ENCODE peak calls at places on chromosomes 7 and 10, in five cellular contexts. V, G, J, R and N are unnamed samples.

GRCh38 chr7:101924171-101924570 is 106.7 kb downstream of the CUX1 start:
- DNase-seq in V (no peak), G (peak; percentile 74), J (no peak), R (no peak), N (no peak)

GRCh38 chr7:87456247-87456646 is 19.2 kb downstream of the ABCB4 start:
- DNase-seq in V (no peak), G (no peak), J (no peak), R (no peak), N (no peak)

GRCh38 chr7:32577421-32577820 is 82.1 kb downstream of the AVL9 start:
- DNase-seq in V (no peak), G (no peak), J (no peak), R (peak; percentile 59), N (no peak)

GRCh38 chr10:88467835-88468485 is 115.2 kb downstream of the RNLS start:
- DNase-seq in V (no peak), G (no peak), J (no peak), R (no peak), N (no peak)

GRCh38 chr7:45924283-45924682 is 3.2 kb upstream of the IGFBP3 start:
- DNase-seq in V (no peak), G (peak; percentile 84), J (no peak), R (no peak), N (peak; percentile 65)

GRCh38 chr7:4179616-4180380 is 502.3 kb upstream of the FOXK1 start:
- DNase-seq in V (no peak), G (no peak), J (no peak), R (no peak), N (no peak)

GRCh38 chr7:93475811-93476210 is 98.7 kb downstream of the CALCR start:
- DNase-seq in V (no peak), G (no peak), J (no peak), R (no peak), N (no peak)

GRCh38 chr10:91653214-91653875 is 20.5 kb upstream of the PPP1R3C start:
- DNase-seq in V (no peak), G (peak; percentile 71), J (no peak), R (no peak), N (peak; percentile 79)

GRCh38 chr7:128841171-128841690 is 11.0 kb downstream of the FLNC start:
- DNase-seq in V (no peak), G (no peak), J (no peak), R (no peak), N (no peak)

GRCh38 chr10:113047605-113047962 is 97.5 kb downstream of the TCF7L2 start:
- DNase-seq in V (no peak), G (peak; percentile 84), J (no peak), R (no peak), N (peak; percentile 66)

GRCh38 chr7:33712020-33712414 is 193.3 kb upstream of the BMPER start:
- DNase-seq in V (no peak), G (no peak), J (no peak), R (no peak), N (no peak)

GRCh38 chr10:125029584-125030242 is 87.8 kb downstream of the ZRANB1 start:
- DNase-seq in V (no peak), G (peak; percentile 62), J (no peak), R (no peak), N (peak; percentile 42)

DNA sequence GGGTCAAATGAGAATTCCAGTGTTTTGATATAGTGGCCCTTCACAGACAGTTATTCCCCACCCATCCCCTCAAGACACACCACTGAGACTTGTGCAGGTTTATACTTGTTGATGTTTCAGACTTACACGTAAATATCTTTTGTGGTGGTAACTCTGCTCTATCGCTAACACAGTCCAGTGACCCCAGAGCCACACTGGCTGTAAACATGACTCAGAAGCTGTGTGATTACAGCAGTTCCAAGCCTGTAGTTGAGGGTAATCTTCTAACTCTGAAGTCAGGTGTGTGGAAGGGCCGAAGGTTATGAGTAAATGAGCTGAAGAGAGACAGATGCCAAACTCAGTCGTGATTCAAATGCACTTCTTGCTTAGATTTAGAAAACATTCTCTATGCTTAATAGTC is 19.4 kb downstream of the NOBOX start:
- DNase-seq in V (no peak), G (peak; percentile 28), J (no peak), R (no peak), N (peak; percentile 68)
- H3K4me3 ChIP-seq in V (no peak overlapping the region), G (no peak overlapping the region), J (no peak overlapping the region), R (no peak overlapping the region), N (no peak overlapping the region)

GRCh38 chr10:2627969-2628368 is 439.4 kb upstream of the PFKP start:
- DNase-seq in V (no peak), G (no peak), J (no peak), R (no peak), N (no peak)

GRCh38 chr10:2633630-2634029 is 433.7 kb upstream of the PFKP start:
- DNase-seq in V (no peak), G (no peak), J (no peak), R (no peak), N (no peak)

DNA sequence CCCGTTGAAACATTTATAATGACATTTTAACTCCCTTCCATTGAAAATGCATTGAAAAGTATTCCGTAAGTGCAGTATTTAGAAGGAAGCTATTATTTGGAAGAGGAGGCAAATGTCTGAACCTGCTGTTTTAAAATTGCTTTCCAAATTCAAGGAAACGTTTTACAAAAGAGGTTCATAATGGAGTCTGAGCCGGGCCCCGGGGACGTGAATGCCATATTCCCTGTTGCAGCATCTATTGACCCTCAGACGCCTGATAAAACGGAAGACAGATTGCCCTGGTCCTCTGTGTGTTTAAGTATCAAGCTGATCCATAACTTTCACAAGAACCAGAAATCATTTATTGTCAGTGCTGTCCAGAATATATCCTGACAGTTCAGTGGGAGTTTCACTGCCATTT is 435.8 kb upstream of the PFKP start:
- DNase-seq in V (no peak), G (no peak), J (no peak), R (no peak), N (no peak)
- TF ChIP-seq CTCF in V (no peak), G (no peak), J (no peak), R (no peak), N (no peak)

GRCh38 chr7:137874390-137874789 is 27.6 kb upstream of the DGKI start:
- DNase-seq in V (no peak), G (peak; percentile 87), J (no peak), R (no peak), N (peak; percentile 96)
- H3K4me3 ChIP-seq in V (no peak overlapping the region), G (no peak overlapping the region), J (no peak overlapping the region), R (no peak overlapping the region), N (no peak overlapping the region)

GRCh38 chr7:49787980-49788379 is 14.5 kb downstream of the VWC2 start:
- DNase-seq in V (no peak), G (no peak), J (no peak), R (no peak), N (no peak)

GRCh38 chr7:49789736-49790135 is 16.3 kb downstream of the VWC2 start:
- DNase-seq in V (no peak), G (no peak), J (no peak), R (no peak), N (no peak)

GRCh38 chr7:49790209-49790608 is 16.8 kb downstream of the VWC2 start:
- DNase-seq in V (no peak), G (no peak), J (no peak), R (no peak), N (no peak)

GRCh38 chr7:49788455-49789059 is 15.1 kb downstream of the VWC2 start:
- DNase-seq in V (no peak), G (no peak), J (no peak), R (no peak), N (no peak)

GRCh38 chr7:49791089-49791741 is 17.8 kb downstream of the VWC2 start:
- DNase-seq in V (no peak), G (no peak), J (no peak), R (peak; percentile 22), N (no peak)
- TF ChIP-seq CTCF in V (no peak), G (no peak), J (peak; percentile 53), R (peak; percentile 53), N (no peak)

GRCh38 chr7:380226-380550 is 90.2 kb downstream of the FOXL3 start:
- DNase-seq in V (no peak), G (no peak), J (no peak), R (no peak), N (no peak)
- H3K4me3 ChIP-seq in V (peak overlapping the region; percentile 31), G (no peak overlapping the region), J (no peak overlapping the region), R (no peak overlapping the region), N (no peak overlapping the region)

DNA sequence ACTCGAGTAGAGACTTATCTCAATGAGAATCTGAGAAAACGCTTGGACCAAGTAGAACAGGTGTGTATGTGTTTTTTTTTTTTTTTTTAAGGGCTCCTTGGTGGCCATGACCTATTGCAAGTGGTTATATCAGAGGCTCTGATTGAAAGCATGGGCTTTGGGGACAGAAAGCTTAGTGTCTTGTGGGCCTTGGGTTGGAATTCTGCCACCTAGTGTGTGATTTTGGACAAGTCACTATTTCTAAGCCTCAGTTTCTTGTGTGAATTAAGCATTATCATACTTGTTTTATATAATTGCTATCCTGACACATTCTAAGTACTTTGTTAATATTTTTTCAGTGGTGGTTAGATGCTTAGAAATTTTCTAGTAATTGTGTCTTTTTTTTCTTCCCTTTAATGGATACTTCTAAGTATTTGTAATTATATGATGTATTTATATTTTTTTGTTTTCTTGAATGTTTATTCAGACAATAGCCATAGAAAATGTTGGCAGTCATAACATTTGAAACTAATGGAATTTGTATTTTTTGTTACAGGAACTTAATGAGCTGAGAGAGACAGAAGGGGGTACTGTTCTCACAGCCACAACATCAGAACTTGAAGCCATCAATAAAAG is 33.1 kb downstream of the SMC3 start:
- DNase-seq in V (no peak), G (peak; percentile 69), J (peak; percentile 43), R (peak; percentile 54), N (peak; percentile 85)
- TF ChIP-seq CTCF in V (peak; percentile 47), G (peak; percentile 55), J (peak; percentile 68), R (peak; percentile 74), N (peak; percentile 76)

DNA sequence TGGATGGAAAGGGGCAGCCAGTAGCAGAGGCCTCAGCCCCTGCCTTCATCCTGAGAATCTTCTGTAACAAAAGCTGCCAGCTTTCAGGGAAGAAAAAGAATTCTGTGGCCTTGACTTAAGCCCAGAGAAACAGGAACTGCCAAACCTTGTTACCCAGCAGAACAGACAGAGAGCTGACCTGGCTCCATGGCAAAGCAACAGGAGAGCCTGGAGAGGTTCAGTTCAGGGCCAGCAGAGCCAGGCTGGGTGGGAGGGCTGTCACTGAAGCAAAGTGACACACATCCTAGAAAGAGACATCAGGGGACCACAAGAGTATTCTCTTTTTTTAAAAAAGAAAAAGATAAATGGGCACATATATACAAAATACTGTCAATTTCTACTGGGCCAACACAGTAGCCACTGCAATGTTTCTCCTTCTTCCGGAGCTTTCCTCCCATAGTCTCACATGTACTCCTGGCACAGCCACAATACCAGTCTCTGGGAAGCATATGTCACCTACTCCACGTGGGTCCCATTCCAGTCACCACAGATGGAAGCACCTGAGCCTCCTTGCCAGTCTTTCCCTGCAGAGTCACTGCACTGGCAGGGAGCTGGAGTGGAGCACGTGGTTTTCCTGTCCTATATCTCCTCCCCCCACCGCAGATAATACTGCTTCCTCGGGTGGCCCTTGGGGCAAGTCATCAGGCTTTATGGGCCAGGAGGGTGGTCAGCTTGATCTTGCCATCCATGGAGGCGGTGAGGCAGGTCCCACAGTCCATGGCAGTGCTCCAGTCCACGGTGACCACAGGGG is 15.2 kb upstream of the CYREN start:
- DNase-seq in V (no peak), G (no peak), J (no peak), R (no peak), N (no peak)
- H3K4me3 ChIP-seq in V (no peak overlapping the region), G (no peak overlapping the region), J (no peak overlapping the region), R (no peak overlapping the region), N (no peak overlapping the region)